ENCODE peak calls at places on chromosome 1, in six cellular contexts. P, Y, U, Z, J and K are unnamed samples.
A peak's percentile ranks its signal among the peaks of the same experiment; 100 is the strongest.

GRCh38 chr1:49527606-49528305 is 496.0 kb downstream of the AGBL4 start:
- DNase-seq in P (no peak), Y (no peak), U (no peak), Z (no peak), J (no peak), K (no peak)

GRCh38 chr1:20329793-20330542 is 39.3 kb downstream of the VWA5B1 start:
- DNase-seq in P (no peak), Y (no peak), U (peak; percentile 75), Z (peak; percentile 15), J (no peak), K (no peak)

GRCh38 chr1:168285419-168285790 is 4.7 kb downstream of the TBX19 start:
- DNase-seq in P (no peak), Y (no peak), U (no peak), Z (peak; percentile 43), J (peak; percentile 8), K (no peak)

GRCh38 chr1:21628798-21629393 is 40.3 kb downstream of the RAP1GAP start:
- DNase-seq in P (no peak), Y (no peak), U (no peak), Z (no peak), J (no peak), K (no peak)

GRCh38 chr1:89203166-89203565 is 4.4 kb upstream of the GBP4 start:
- DNase-seq in P (no peak), Y (no peak), U (no peak), Z (no peak), J (no peak), K (no peak)

GRCh38 chr1:21594935-21595897 is 73.9 kb downstream of the RAP1GAP start:
- DNase-seq in P (peak; percentile 59), Y (peak; percentile 36), U (peak; percentile 91), Z (peak; percentile 74), J (peak; percentile 80), K (no peak)

GRCh38 chr1:217718873-217719272 is 87.7 kb downstream of the SPATA17 start:
- DNase-seq in P (no peak), Y (no peak), U (no peak), Z (no peak), J (no peak), K (no peak)

GRCh38 chr1:79775402-79775801 is 768.9 kb upstream of the ADGRL4 start:
- DNase-seq in P (no peak), Y (no peak), U (no peak), Z (no peak), J (no peak), K (no peak)

GRCh38 chr1:18922319-18922726 is 20.0 kb upstream of the ALDH4A1 start:
- DNase-seq in P (peak; percentile 83), Y (peak; percentile 85), U (no peak), Z (peak; percentile 68), J (peak; percentile 58), K (peak; percentile 83)

GRCh38 chr1:230429072-230429735 is 3.1 kb upstream of the PGBD5 start:
- DNase-seq in P (no peak), Y (no peak), U (no peak), Z (no peak), J (no peak), K (no peak)

GRCh38 chr1:61098906-61099437 is 16.6 kb downstream of the NFIA start:
- DNase-seq in P (no peak), Y (no peak), U (no peak), Z (no peak), J (no peak), K (no peak)
- H3K4me1 ChIP-seq in P (peaks cover 96% of the 10 kb centered on the region), Y (no peaks in the 10 kb centered on the region), U (no peaks in the 10 kb centered on the region), Z (peaks cover 53% of the 10 kb centered on the region), J (peaks cover 16% of the 10 kb centered on the region), K (peaks cover 61% of the 10 kb centered on the region)

GRCh38 chr1:186768906-186769305 is 59.8 kb upstream of the PLA2G4A start:
- DNase-seq in P (no peak), Y (no peak), U (no peak), Z (no peak), J (no peak), K (no peak)

GRCh38 chr1:186775031-186775430 is 53.7 kb upstream of the PLA2G4A start:
- DNase-seq in P (no peak), Y (no peak), U (no peak), Z (no peak), J (no peak), K (no peak)

GRCh38 chr1:186775881-186776560 is 52.7 kb upstream of the PLA2G4A start:
- DNase-seq in P (no peak), Y (no peak), U (no peak), Z (no peak), J (no peak), K (no peak)

DNA sequence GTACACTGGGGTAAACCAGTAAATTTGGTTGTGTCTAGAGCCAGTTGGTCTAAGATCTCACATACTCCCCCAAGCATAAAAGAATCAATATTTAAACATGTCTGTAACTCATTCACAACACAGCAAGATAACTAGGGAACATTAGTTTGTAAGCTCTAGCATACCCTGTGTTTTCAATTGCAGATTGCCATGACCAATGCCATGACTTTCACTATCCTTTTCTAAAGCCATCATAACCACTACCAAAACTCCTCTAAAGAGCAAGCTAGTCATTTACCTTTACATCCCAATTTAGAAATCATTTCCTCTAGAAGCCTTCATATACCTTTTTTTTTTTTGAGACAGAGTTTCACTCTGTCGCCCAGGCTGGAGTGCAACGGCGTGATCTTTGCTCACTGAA is 56.5 kb upstream of the PLA2G4A start:
- DNase-seq in P (no peak), Y (no peak), U (no peak), Z (no peak), J (no peak), K (no peak)
- H3K27ac ChIP-seq in P (no peak overlapping the region), Y (no peak overlapping the region), U (no peak overlapping the region), Z (no peak overlapping the region), J (no peak overlapping the region), K (no peak overlapping the region)

GRCh38 chr1:33724348-33724747 is 139.5 kb upstream of the HMGB4 start:
- DNase-seq in P (no peak), Y (no peak), U (peak; percentile 74), Z (no peak), J (no peak), K (no peak)

GRCh38 chr1:33727310-33727709 is 136.6 kb upstream of the HMGB4 start:
- DNase-seq in P (no peak), Y (no peak), U (no peak), Z (no peak), J (no peak), K (no peak)

GRCh38 chr1:33726274-33726804 is 137.5 kb upstream of the HMGB4 start:
- DNase-seq in P (no peak), Y (no peak), U (no peak), Z (no peak), J (no peak), K (no peak)

GRCh38 chr1:33723251-33723650 is 140.6 kb upstream of the HMGB4 start:
- DNase-seq in P (no peak), Y (no peak), U (no peak), Z (no peak), J (no peak), K (no peak)

GRCh38 chr1:33725037-33725436 is 138.8 kb upstream of the HMGB4 start:
- DNase-seq in P (no peak), Y (no peak), U (no peak), Z (no peak), J (no peak), K (no peak)
- TF ChIP-seq CTCF in P (no peak), Y (no peak), U (no peak), Z (no peak), J (no peak), K (no peak)

GRCh38 chr1:109984456-109985250 is at the start of gene AHCYL1:
- DNase-seq in P (peak; percentile 100), Y (peak; percentile 99), U (peak; percentile 100), Z (peak; percentile 100), J (peak; percentile 100), K (peak; percentile 100)
- H3K4me1 ChIP-seq in P (peaks cover 74% of the 10 kb centered on the region), Y (peaks cover 18% of the 10 kb centered on the region), U (no peaks in the 10 kb centered on the region), Z (peaks cover 50% of the 10 kb centered on the region), J (peaks cover 20% of the 10 kb centered on the region), K (peaks cover 54% of the 10 kb centered on the region)

GRCh38 chr1:67590329-67590728 is 94.7 kb upstream of the GADD45A start:
- DNase-seq in P (no peak), Y (peak; percentile 45), U (no peak), Z (no peak), J (no peak), K (peak; percentile 51)
- H3K27ac ChIP-seq in P (peak overlapping the region; percentile 77), Y (no peak overlapping the region), U (no peak overlapping the region), Z (no peak overlapping the region), J (no peak overlapping the region), K (peak overlapping the region; percentile 66)

GRCh38 chr1:248807067-248807737 is 18.5 kb downstream of the SH3BP5L start:
- DNase-seq in P (peak; percentile 46), Y (peak; percentile 39), U (peak; percentile 87), Z (peak; percentile 65), J (peak; percentile 72), K (no peak)

GRCh38 chr1:248808876-248809275 is 16.8 kb downstream of the SH3BP5L start:
- DNase-seq in P (no peak), Y (no peak), U (no peak), Z (no peak), J (no peak), K (no peak)

GRCh38 chr1:248804771-248805681 is 20.7 kb downstream of the SH3BP5L start:
- DNase-seq in P (no peak), Y (no peak), U (peak; percentile 20), Z (no peak), J (no peak), K (no peak)

GRCh38 chr1:248802454-248802853 is 23.3 kb downstream of the SH3BP5L start:
- DNase-seq in P (no peak), Y (no peak), U (peak; percentile 6), Z (no peak), J (no peak), K (no peak)

GRCh38 chr1:248805905-248806304 is 19.8 kb downstream of the SH3BP5L start:
- DNase-seq in P (no peak), Y (no peak), U (peak; percentile 10), Z (no peak), J (no peak), K (no peak)
- TF ChIP-seq CTCF in P (no peak), Y (no peak), U (no peak), Z (no peak), J (no peak), K (no peak)

DNA sequence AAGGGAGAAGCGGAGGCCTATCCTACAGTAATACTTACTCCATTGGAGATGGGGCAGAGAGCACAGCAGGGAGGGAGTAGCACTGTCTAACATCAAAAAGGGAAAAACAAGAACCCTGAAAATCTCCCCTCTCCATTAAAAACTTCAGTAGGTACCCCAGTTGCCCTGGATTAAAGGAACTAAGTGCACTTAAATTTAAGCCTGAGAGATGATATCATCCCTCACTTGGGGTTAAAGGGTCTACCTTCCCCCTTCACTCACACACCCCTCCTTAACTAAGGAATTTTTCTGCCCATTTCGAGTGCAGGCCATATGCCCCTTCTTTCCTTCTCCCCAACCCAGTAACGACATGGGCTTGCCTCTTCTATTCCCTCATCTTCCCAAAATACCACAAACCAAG is 3.7 kb upstream of the MTMR11 start:
- DNase-seq in P (no peak), Y (no peak), U (no peak), Z (no peak), J (no peak), K (no peak)
- H3K4me1 ChIP-seq in P (peaks cover 56% of the 10 kb centered on the region), Y (peaks cover 11% of the 10 kb centered on the region), U (no peaks in the 10 kb centered on the region), Z (peaks cover 45% of the 10 kb centered on the region), J (peaks cover 19% of the 10 kb centered on the region), K (peaks cover 32% of the 10 kb centered on the region)